ENCODE peak calls at places on chromosome 9, in five cellular contexts. S, F, Y, O and X are unnamed samples.

GRCh38 chr9:100575765-100576368 is 2.0 kb upstream of the CAVIN4 start:
- DNase-seq in S (peak; percentile 80), F (no peak), Y (no peak), O (no peak), X (no peak)

GRCh38 chr9:95729066-95729465 is 146.4 kb upstream of the ERCC6L2 start:
- DNase-seq in S (no peak), F (no peak), Y (no peak), O (no peak), X (no peak)

GRCh38 chr9:90546200-90546599 is 96.4 kb downstream of the DIRAS2 start:
- DNase-seq in S (peak; percentile 78), F (peak; percentile 28), Y (peak; percentile 4), O (no peak), X (peak; percentile 1)

GRCh38 chr9:84141762-84142370 is 161.3 kb downstream of the RMI1 start:
- DNase-seq in S (no peak), F (no peak), Y (no peak), O (no peak), X (no peak)

GRCh38 chr9:26375448-26375847 is 517.2 kb downstream of the CAAP1 start:
- DNase-seq in S (peak; percentile 9), F (no peak), Y (no peak), O (no peak), X (no peak)

GRCh38 chr9:111731916-111732315 is 62.8 kb downstream of the SHOC1 start:
- DNase-seq in S (peak; percentile 72), F (no peak), Y (no peak), O (no peak), X (no peak)

GRCh38 chr9:5111696-5112095 is 73.7 kb downstream of the INSL6 start:
- DNase-seq in S (no peak), F (no peak), Y (no peak), O (no peak), X (no peak)

GRCh38 chr9:132094314-132094791 is 14.7 kb upstream of the MED27 start:
- DNase-seq in S (peak; percentile 73), F (no peak), Y (no peak), O (no peak), X (peak; percentile 69)

GRCh38 chr9:7452378-7452777 is 347.2 kb downstream of the DMAC1 start:
- DNase-seq in S (peak; percentile 45), F (no peak), Y (no peak), O (no peak), X (peak; percentile 44)

GRCh38 chr9:17403539-17403938 is 175.3 kb upstream of the SH3GL2 start:
- DNase-seq in S (no peak), F (no peak), Y (no peak), O (no peak), X (no peak)

GRCh38 chr9:127168756-127169506 is 46.5 kb upstream of the ANGPTL2 start:
- DNase-seq in S (no peak), F (no peak), Y (no peak), O (peak; percentile 12), X (no peak)

GRCh38 chr9:110073356-110073666 is 134.6 kb downstream of the C9orf152 start:
- DNase-seq in S (no peak), F (no peak), Y (no peak), O (no peak), X (no peak)

GRCh38 chr9:116190595-116190994 is 37.0 kb downstream of the PAPPA start:
- DNase-seq in S (no peak), F (no peak), Y (no peak), O (no peak), X (no peak)

GRCh38 chr9:12817702-12818101 is 42.9 kb downstream of the LURAP1L start:
- DNase-seq in S (no peak), F (no peak), Y (no peak), O (no peak), X (no peak)

GRCh38 chr9:78298046-78298511 is 1.2 kb downstream of the PSAT1 start:
- DNase-seq in S (no peak), F (no peak), Y (no peak), O (peak; percentile 32), X (no peak)

GRCh38 chr9:113011911-113012381 is at the start of gene ZNF883:
- DNase-seq in S (peak; percentile 38), F (no peak), Y (peak; percentile 49), O (peak; percentile 87), X (no peak)

GRCh38 chr9:130220351-130220750 is 45.2 kb upstream of the HMCN2 start:
- DNase-seq in S (peak; percentile 49), F (no peak), Y (no peak), O (peak; percentile 41), X (no peak)

GRCh38 chr9:121736147-121736721 is 84.8 kb downstream of the DAB2IP start:
- DNase-seq in S (peak; percentile 59), F (no peak), Y (peak; percentile 31), O (peak; percentile 86), X (no peak)

GRCh38 chr9:90141723-90142122 is 500.9 kb downstream of the DIRAS2 start:
- DNase-seq in S (peak; percentile 22), F (peak; percentile 17), Y (no peak), O (no peak), X (no peak)

GRCh38 chr9:76796296-76796695 is 32.1 kb downstream of the PCA3 start:
- DNase-seq in S (no peak), F (no peak), Y (no peak), O (no peak), X (no peak)

GRCh38 chr9:13266172-13266571 is 13.3 kb downstream of the MPDZ start:
- DNase-seq in S (peak; percentile 86), F (no peak), Y (no peak), O (no peak), X (no peak)

GRCh38 chr9:129320575-129321311 is 142.7 kb upstream of the IER5L start:
- DNase-seq in S (peak; percentile 88), F (peak; percentile 72), Y (peak; percentile 84), O (peak; percentile 82), X (peak; percentile 73)

GRCh38 chr9:130301483-130302286 is 36.1 kb downstream of the HMCN2 start:
- DNase-seq in S (peak; percentile 72), F (no peak), Y (no peak), O (no peak), X (peak; percentile 25)

GRCh38 chr9:105026451-105026850 is 98.5 kb upstream of the ABCA1 start:
- DNase-seq in S (peak; percentile 40), F (no peak), Y (no peak), O (no peak), X (no peak)

GRCh38 chr9:130962418-130963316 is 23.6 kb upstream of the FIBCD1 start:
- DNase-seq in S (peak; percentile 95), F (no peak), Y (peak; percentile 93), O (no peak), X (peak; percentile 78)

GRCh38 chr9:127612993-127613954 is 1.2 kb downstream of the STXBP1 start:
- DNase-seq in S (peak; percentile 64), F (no peak), Y (peak; percentile 70), O (peak; percentile 61), X (no peak)

GRCh38 chr9:88278036-88278435 is 110.2 kb upstream of the SPIN1 start:
- DNase-seq in S (no peak), F (no peak), Y (no peak), O (no peak), X (no peak)

GRCh38 chr9:132673355-132673754 is 3.1 kb downstream of the GTF3C4 start:
- DNase-seq in S (peak; percentile 52), F (peak; percentile 21), Y (no peak), O (no peak), X (no peak)

GRCh38 chr9:120362446-120362845 is 217.5 kb downstream of the CDK5RAP2 start:
- DNase-seq in S (no peak), F (no peak), Y (peak; percentile 63), O (no peak), X (no peak)

GRCh38 chr9:120482424-120483186 is 97.4 kb downstream of the CDK5RAP2 start:
- DNase-seq in S (no peak), F (no peak), Y (peak; percentile 16), O (no peak), X (no peak)

GRCh38 chr9:127397722-127398647 is 1.0 kb downstream of the SLC2A8 start:
- DNase-seq in S (peak; percentile 13), F (peak; percentile 64), Y (peak; percentile 76), O (peak; percentile 58), X (no peak)

GRCh38 chr9:109830587-109830986 is 50.6 kb downstream of the PALM2AKAP2 start:
- DNase-seq in S (no peak), F (no peak), Y (peak; percentile 55), O (no peak), X (no peak)

GRCh38 chr9:6667633-6668280 is 22.2 kb upstream of the GLDC start:
- DNase-seq in S (peak; percentile 25), F (peak; percentile 56), Y (no peak), O (no peak), X (no peak)

GRCh38 chr9:133951265-133951664 is 40.9 kb downstream of the VAV2 start:
- DNase-seq in S (no peak), F (no peak), Y (no peak), O (no peak), X (no peak)

GRCh38 chr9:133949486-133950061 is 42.5 kb downstream of the VAV2 start:
- DNase-seq in S (no peak), F (no peak), Y (no peak), O (no peak), X (no peak)

GRCh38 chr9:133948571-133949485 is 43.3 kb downstream of the VAV2 start:
- DNase-seq in S (no peak), F (no peak), Y (no peak), O (no peak), X (no peak)

GRCh38 chr9:133950916-133951231 is 41.2 kb downstream of the VAV2 start:
- DNase-seq in S (no peak), F (no peak), Y (no peak), O (no peak), X (no peak)

DNA sequence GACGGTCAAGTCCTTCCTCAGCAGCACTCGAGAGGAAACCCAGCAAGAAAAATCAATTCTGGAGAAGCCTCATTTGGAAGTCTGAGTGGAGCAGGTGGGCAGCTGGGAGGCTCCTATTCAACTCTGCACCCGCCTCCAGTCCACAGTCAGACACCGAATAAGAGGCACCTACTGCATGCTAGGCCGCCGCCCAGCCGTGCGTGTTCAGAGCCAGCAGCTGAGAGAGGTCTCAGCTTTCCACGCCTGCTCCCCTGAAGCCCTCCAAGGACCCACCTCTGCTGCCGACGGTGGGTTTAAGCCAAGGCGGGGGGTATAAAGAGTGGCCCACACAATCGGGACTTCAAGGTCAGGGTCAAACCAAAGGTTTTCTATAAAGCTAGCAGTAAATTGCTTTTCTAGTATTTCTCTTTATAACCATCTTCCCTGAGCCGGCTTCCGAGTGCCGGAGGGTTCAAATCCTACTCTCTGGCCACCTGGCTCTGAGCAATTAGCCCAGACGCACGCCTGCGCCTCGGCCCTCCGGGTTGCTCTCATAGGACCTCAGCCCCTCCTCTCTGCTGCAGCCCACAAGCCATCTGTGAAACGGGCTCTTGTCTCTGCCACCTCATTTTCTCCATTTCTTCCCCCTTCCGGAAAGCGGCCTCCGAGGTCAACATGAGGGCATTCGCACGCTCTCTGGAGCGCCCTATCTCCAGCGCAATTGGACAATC is 41.8 kb downstream of the VAV2 start:
- DNase-seq in S (peak; percentile 55), F (no peak), Y (no peak), O (no peak), X (no peak)
- H3K4me3 ChIP-seq in S (peak overlapping the region; percentile 23), F (no peak overlapping the region), Y (no peak overlapping the region), O (no peak overlapping the region), X (no peak overlapping the region)

GRCh38 chr9:123225374-123225813 is 43.0 kb downstream of the STRBP start:
- DNase-seq in S (peak; percentile 62), F (peak; percentile 92), Y (peak; percentile 39), O (peak; percentile 58), X (peak; percentile 46)
- TF ChIP-seq CTCF in S (peak; percentile 64), F (peak; percentile 73), Y (peak; percentile 31), O (no peak), X (peak; percentile 62)

GRCh38 chr9:36818242-36818938 is 215.7 kb downstream of the PAX5 start:
- DNase-seq in S (no peak), F (no peak), Y (no peak), O (peak; percentile 17), X (no peak)
- H3K4me3 ChIP-seq in S (peak overlapping the region; percentile 27), F (no peak overlapping the region), Y (no peak overlapping the region), O (no peak overlapping the region), X (no peak overlapping the region)

GRCh38 chr9:33638516-33638915 is 114.5 kb downstream of the ANKRD18B start:
- DNase-seq in S (no peak), F (no peak), Y (no peak), O (no peak), X (no peak)
- TF ChIP-seq CTCF in S (no peak), F (no peak), Y (no peak), O (no peak), X (no peak)